ENCODE peak calls at places on chromosomes 6 and 20, in four cellular contexts. Z, K, J and G are unnamed samples.

GRCh38 chr6:161584051-161584450 is 310.2 kb upstream of the AGPAT4 start:
- DNase-seq in Z (no peak), K (no peak), J (no peak), G (no peak)

GRCh38 chr20:59583428-59584277 is 20.7 kb upstream of the PHACTR3 start:
- DNase-seq in Z (no peak), K (no peak), J (no peak), G (no peak)

GRCh38 chr20:57897891-57898290 is 188.1 kb upstream of the PMEPA1 start:
- DNase-seq in Z (no peak), K (no peak), J (no peak), G (no peak)

GRCh38 chr6:144575327-144575726 is 290.2 kb downstream of the UTRN start:
- DNase-seq in Z (no peak), K (no peak), J (no peak), G (no peak)

GRCh38 chr6:26031151-26031594 is 56.1 kb upstream of the HFE start:
- DNase-seq in Z (peak; percentile 53), K (peak; percentile 60), J (no peak), G (no peak)

GRCh38 chr6:30006170-30007131 is 54.6 kb upstream of the POLR1H start:
- DNase-seq in Z (no peak), K (no peak), J (peak; percentile 13), G (no peak)

GRCh38 chr20:22805219-22805618 is 220.8 kb upstream of the FOXA2 start:
- DNase-seq in Z (no peak), K (peak; percentile 7), J (no peak), G (peak; percentile 17)

GRCh38 chr20:48723308-48724264 is 104.2 kb downstream of the PREX1 start:
- DNase-seq in Z (no peak), K (no peak), J (no peak), G (no peak)

GRCh38 chr6:75563032-75563431 is 38.6 kb upstream of the SENP6 start:
- DNase-seq in Z (peak; percentile 78), K (peak; percentile 57), J (no peak), G (peak; percentile 71)

GRCh38 chr20:39986231-39986904 is 702.7 kb downstream of the MAFB start:
- DNase-seq in Z (peak; percentile 45), K (no peak), J (no peak), G (no peak)

GRCh38 chr6:109772961-109773431 is 81.9 kb downstream of the FIG4 start:
- DNase-seq in Z (peak; percentile 2), K (no peak), J (no peak), G (peak; percentile 30)

GRCh38 chr20:64261138-64261537 is 5.6 kb downstream of the PCMTD2 start:
- DNase-seq in Z (no peak), K (no peak), J (no peak), G (no peak)

GRCh38 chr6:36904096-36904495 is 18.3 kb downstream of the C6orf89 start:
- DNase-seq in Z (no peak), K (no peak), J (no peak), G (no peak)

GRCh38 chr6:34986845-34987246 is 97.8 kb downstream of the ANKS1A start:
- DNase-seq in Z (peak; percentile 91), K (peak; percentile 52), J (peak; percentile 61), G (peak; percentile 77)

GRCh38 chr6:161031721-161032495 is 40.3 kb downstream of the MAP3K4 start:
- DNase-seq in Z (no peak), K (no peak), J (no peak), G (no peak)

GRCh38 chr20:41081276-41081814 is 52.7 kb downstream of the TOP1 start:
- DNase-seq in Z (no peak), K (no peak), J (no peak), G (no peak)

GRCh38 chr20:6735913-6736845 is 31.3 kb upstream of the BMP2 start:
- DNase-seq in Z (no peak), K (no peak), J (no peak), G (no peak)

GRCh38 chr6:107305391-107305790 is 154.0 kb downstream of the PDSS2 start:
- DNase-seq in Z (no peak), K (no peak), J (no peak), G (no peak)

GRCh38 chr6:119443993-119444641 is 94.6 kb upstream of the MAN1A1 start:
- DNase-seq in Z (no peak), K (peak; percentile 25), J (no peak), G (peak; percentile 35)

GRCh38 chr6:41257369-41258195 is 28.9 kb downstream of the TREM1 start:
- DNase-seq in Z (no peak), K (no peak), J (no peak), G (no peak)

GRCh38 chr6:99591673-99592364 is 14.8 kb upstream of the PRDM13 start:
- DNase-seq in Z (no peak), K (no peak), J (no peak), G (no peak)

GRCh38 chr20:32762754-32763201 is 593 bp downstream of the DNMT3B start:
- DNase-seq in Z (no peak), K (peak; percentile 25), J (peak; percentile 8), G (peak; percentile 42)

GRCh38 chr20:41063442-41063841 is 34.8 kb downstream of the TOP1 start:
- DNase-seq in Z (no peak), K (no peak), J (no peak), G (peak; percentile 65)

GRCh38 chr6:22367331-22367730 is 70.5 kb upstream of the PRL start:
- DNase-seq in Z (no peak), K (no peak), J (no peak), G (no peak)

GRCh38 chr6:146364816-146365594 is 178.6 kb upstream of the RAB32 start:
- DNase-seq in Z (no peak), K (no peak), J (no peak), G (no peak)

GRCh38 chr6:44494011-44494501 is 106.5 kb downstream of the CDC5L start:
- DNase-seq in Z (peak; percentile 58), K (no peak), J (no peak), G (peak; percentile 68)

GRCh38 chr20:24722586-24722985 is 226.5 kb upstream of the CST7 start:
- DNase-seq in Z (no peak), K (no peak), J (no peak), G (no peak)

GRCh38 chr6:135438907-135439535 is 58.5 kb downstream of the AHI1 start:
- DNase-seq in Z (peak; percentile 56), K (peak; percentile 5), J (no peak), G (peak; percentile 91)

GRCh38 chr6:3568396-3569082 is 111.7 kb upstream of the SLC22A23 start:
- DNase-seq in Z (peak; percentile 34), K (no peak), J (no peak), G (no peak)

GRCh38 chr6:19261642-19262041 is 575.5 kb upstream of the ID4 start:
- DNase-seq in Z (no peak), K (no peak), J (no peak), G (no peak)

GRCh38 chr20:32206383-32207210 is 946 bp downstream of the PLAGL2 start:
- DNase-seq in Z (no peak), K (peak; percentile 11), J (no peak), G (no peak)

GRCh38 chr6:118680452-118681095 is 29.2 kb upstream of the CEP85L start:
- DNase-seq in Z (peak; percentile 98), K (no peak), J (no peak), G (peak; percentile 40)

GRCh38 chr6:1312193-1312443 is 220 bp downstream of the FOXQ1 start:
- DNase-seq in Z (no peak), K (no peak), J (no peak), G (no peak)

GRCh38 chr20:44702776-44703175 is 12.4 kb upstream of the CCN5 start:
- DNase-seq in Z (peak; percentile 89), K (peak; percentile 84), J (no peak), G (peak; percentile 82)